ENCODE peak calls at places on chromosome 5, in five cellular contexts. M is upper lobe of left lung, X is uterus, P is transverse colon, U is colonic mucosa. D is an unnamed sample. For H3K27me3, the result is how much of the 10 kb centered on the place peaks cover.

GRCh38 chr5:36939969-36940858 is 63.6 kb downstream of the NIPBL start:
- DNase-seq in U (no peak), M (no peak), P (no peak), X (no peak), D (no peak)

GRCh38 chr5:38029431-38030065 is 189.7 kb upstream of the GDNF start:
- DNase-seq in U (no peak), X (no peak), M (no peak), P (no peak), D (no peak)

GRCh38 chr5:11384441-11385250 is 519.6 kb downstream of the CTNND2 start:
- DNase-seq in P (no peak), M (no peak), X (no peak), U (peak), D (peak)

GRCh38 chr5:9188131-9188530 is 357.7 kb downstream of the SEMA5A start:
- DNase-seq in X (no peak), P (no peak), U (no peak), M (no peak), D (no peak)

GRCh38 chr5:15938186-15938585 is 241.4 kb downstream of the MARCHF11 start:
- DNase-seq in X (no peak), P (no peak), U (no peak), M (no peak), D (no peak)

GRCh38 chr5:58800410-58800809 is 217.5 kb downstream of the RAB3C start:
- DNase-seq in X (no peak), P (no peak), U (no peak), M (no peak), D (no peak)

GRCh38 chr5:172791291-172791690 is 20.3 kb upstream of the DUSP1 start:
- DNase-seq in P (no peak), M (no peak), U (peak), X (no peak), D (no peak)

GRCh38 chr5:154514331-154514730 is 36.3 kb upstream of the HAND1 start:
- DNase-seq in U (no peak), P (no peak), M (no peak), X (no peak), D (no peak)

GRCh38 chr5:69032009-69032408 is 61.8 kb upstream of the SLC30A5 start:
- DNase-seq in P (no peak), U (no peak), M (no peak), X (no peak), D (no peak)

GRCh38 chr5:31641059-31641458 is 2.1 kb downstream of the PDZD2 start:
- DNase-seq in P (no peak), M (no peak), U (no peak), X (no peak), D (no peak)

GRCh38 chr5:114007678-114008077 is 354.2 kb upstream of the KCNN2 start:
- DNase-seq in P (no peak), X (no peak), M (no peak), U (no peak), D (no peak)

GRCh38 chr5:148844433-148845279 is 18.2 kb downstream of the ADRB2 start:
- DNase-seq in P (no peak), M (peak), X (no peak), U (no peak), D (no peak)

GRCh38 chr5:122435738-122436137 is 123.7 kb downstream of the SNCAIP start:
- DNase-seq in X (no peak), M (no peak), P (no peak), U (no peak), D (no peak)

GRCh38 chr5:54867310-54867944 is 118.0 kb downstream of the ESM1 start:
- DNase-seq in M (no peak), P (no peak), X (no peak), U (no peak), D (no peak)

GRCh38 chr5:3891118-3891517 is 295.5 kb downstream of the IRX1 start:
- DNase-seq in P (no peak), M (no peak), U (no peak), X (no peak), D (no peak)

GRCh38 chr5:145793574-145793973 is 41.6 kb downstream of the PRELID2 start:
- DNase-seq in M (no peak), X (no peak), U (no peak), P (no peak), D (no peak)

GRCh38 chr5:14366763-14367162 is 214.8 kb upstream of the OTULINL start:
- DNase-seq in P (no peak), M (no peak), U (no peak), X (no peak), D (no peak)

GRCh38 chr5:44774279-44774880 is 34.4 kb upstream of the MRPS30 start:
- DNase-seq in M (no peak), X (no peak), P (no peak), U (no peak), D (no peak)

GRCh38 chr5:19855929-19856328 is 132.1 kb downstream of the CDH18 start:
- DNase-seq in X (no peak), P (no peak), U (no peak), M (no peak), D (no peak)

GRCh38 chr5:91007780-91008402 is 375.2 kb downstream of the ARRDC3 start:
- DNase-seq in U (no peak), M (no peak), P (no peak), X (no peak), D (no peak)

GRCh38 chr5:127567026-127567768 is 49.8 kb downstream of the PRRC1 start:
- DNase-seq in M (no peak), P (no peak), U (no peak), X (no peak), D (no peak)

GRCh38 chr5:67966712-67967111 is 248.8 kb upstream of the PIK3R1 start:
- DNase-seq in X (no peak), M (no peak), P (no peak), U (no peak), D (no peak)

GRCh38 chr5:133130387-133131118 is 78.7 kb downstream of the HSPA4 start:
- DNase-seq in M (no peak), X (no peak), P (no peak), U (no peak), D (no peak)

GRCh38 chr5:158175664-158176507 is 316.9 kb upstream of the CLINT1 start:
- DNase-seq in P (peak), X (no peak), U (peak), M (no peak), D (no peak)

GRCh38 chr5:157335534-157336422 is 69.9 kb downstream of the CYFIP2 start:
- DNase-seq in X (no peak), U (no peak), P (no peak), M (no peak), D (no peak)

GRCh38 chr5:72465601-72466563 is 41.3 kb downstream of the ZNF366 start:
- DNase-seq in U (no peak), P (no peak), M (no peak), X (no peak), D (no peak)

GRCh38 chr5:131877873-131878272 is 67.6 kb downstream of the MEIKIN start:
- DNase-seq in X (no peak), U (no peak), M (no peak), P (no peak), D (no peak)

GRCh38 chr5:133652951-133653601 is 40.7 kb upstream of the FSTL4 start:
- DNase-seq in M (no peak), P (no peak), U (no peak), X (no peak), D (no peak)

GRCh38 chr5:176955895-176956294 is 50.7 kb downstream of the UIMC1 start:
- DNase-seq in U (no peak), P (no peak), M (no peak), X (no peak), D (no peak)

GRCh38 chr5:334903-335739 is 13.6 kb downstream of the AHRR start:
- DNase-seq in P (no peak), U (no peak), M (no peak), X (no peak), D (no peak)

GRCh38 chr5:14215901-14216300 is 72.8 kb downstream of the TRIO start:
- DNase-seq in M (no peak), P (no peak), X (no peak), U (no peak), D (no peak)

GRCh38 chr5:69219939-69220338 is 14.7 kb upstream of the CDK7 start:
- DNase-seq in M (no peak), X (no peak), P (no peak), U (no peak), D (no peak)

GRCh38 chr5:158456756-158457155 is 597.8 kb upstream of the CLINT1 start:
- DNase-seq in X (no peak), P (no peak), U (no peak), M (peak), D (no peak)

GRCh38 chr5:125348936-125349335 is 602.5 kb upstream of the ZNF608 start:
- DNase-seq in U (no peak), P (no peak), X (no peak), M (no peak), D (no peak)

GRCh38 chr5:148005788-148006520 is 57.8 kb upstream of the SPINK5 start:
- DNase-seq in P (no peak), M (no peak), X (no peak), U (no peak), D (no peak)

GRCh38 chr5:56350595-56351170 is 117.6 kb upstream of the ANKRD55 start:
- DNase-seq in X (peak), M (peak), U (peak), P (peak), D (no peak)

GRCh38 chr5:152271420-152271819 is 133.7 kb downstream of the NMUR2 start:
- DNase-seq in M (no peak), X (no peak), U (no peak), P (no peak), D (no peak)

GRCh38 chr5:4212981-4213819 is 617.6 kb downstream of the IRX1 start:
- DNase-seq in M (no peak), P (no peak), X (no peak), U (no peak), D (no peak)

DNA sequence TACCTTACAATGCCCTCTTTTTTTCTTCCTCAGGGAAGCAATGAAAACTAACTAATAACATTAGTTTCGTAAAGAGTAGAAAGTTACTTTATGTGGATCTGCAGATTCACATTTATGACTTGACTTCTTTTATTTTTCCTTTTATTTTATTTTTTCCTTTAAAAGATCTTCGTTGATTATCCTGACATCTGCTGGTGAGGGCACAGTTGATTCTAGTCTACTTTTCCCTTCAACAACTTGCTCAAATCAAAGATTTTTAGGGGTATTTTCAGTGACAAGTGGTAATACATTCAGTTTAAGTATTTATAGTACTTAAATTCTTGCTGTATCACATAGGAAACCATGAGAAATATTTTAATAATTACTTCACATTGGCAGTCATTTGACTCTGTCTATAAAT is 4.9 kb downstream of the EDIL3 start:
- DNase-seq in U (no peak), X (no peak), P (no peak), M (no peak), D (no peak)
- H3K27me3 ChIP-seq in U (under half), X (under half), P (under half), M (under half), D (under half)

GRCh38 chr5:116621599-116621998 is 47.0 kb upstream of the SEMA6A start:
- DNase-seq in M (no peak), P (no peak), U (no peak), X (no peak), D (no peak)
- TF ChIP-seq CTCF in M (no peak), P (no peak), U (no peak), X (no peak), D (no peak)

GRCh38 chr5:174720612-174721521 is 3.5 kb upstream of the MSX2 start:
- DNase-seq in M (no peak), P (no peak), X (no peak), U (no peak), D (no peak)
- H3K27me3 ChIP-seq in M (half or more), P (half or more), X (under half), U (half or more), D (half or more)

GRCh38 chr5:43019293-43019614 is 20.9 kb downstream of the ANXA2R start:
- DNase-seq in M (no peak), X (no peak), U (no peak), P (no peak), D (no peak)

GRCh38 chr5:43020294-43020711 is 19.8 kb downstream of the ANXA2R start:
- DNase-seq in P (no peak), X (no peak), U (peak), M (no peak), D (no peak)

GRCh38 chr5:43017438-43017820 is 22.7 kb downstream of the ANXA2R start:
- DNase-seq in X (no peak), M (no peak), P (peak), U (peak), D (no peak)

GRCh38 chr5:43016217-43016779 is 23.8 kb downstream of the ANXA2R start:
- DNase-seq in U (no peak), P (no peak), M (no peak), X (no peak), D (no peak)

GRCh38 chr5:43019615-43020293 is 20.4 kb downstream of the ANXA2R start:
- DNase-seq in U (peak), M (peak), X (no peak), P (peak), D (no peak)
- TF ChIP-seq CTCF in U (peak), M (peak), X (no peak), P (peak), D (no peak)

GRCh38 chr5:1385395-1386273 is 40.7 kb upstream of the CLPTM1L start:
- DNase-seq in M (peak), U (peak), X (peak), P (peak), D (peak)

GRCh38 chr5:1384521-1384920 is 39.6 kb upstream of the CLPTM1L start:
- DNase-seq in M (no peak), X (no peak), P (no peak), U (no peak), D (no peak)

GRCh38 chr5:1387876-1388275 is 43.0 kb upstream of the CLPTM1L start:
- DNase-seq in P (no peak), M (no peak), U (no peak), X (no peak), D (no peak)

GRCh38 chr5:1387059-1387755 is 42.3 kb upstream of the CLPTM1L start:
- DNase-seq in U (no peak), M (no peak), P (no peak), X (no peak), D (no peak)

DNA sequence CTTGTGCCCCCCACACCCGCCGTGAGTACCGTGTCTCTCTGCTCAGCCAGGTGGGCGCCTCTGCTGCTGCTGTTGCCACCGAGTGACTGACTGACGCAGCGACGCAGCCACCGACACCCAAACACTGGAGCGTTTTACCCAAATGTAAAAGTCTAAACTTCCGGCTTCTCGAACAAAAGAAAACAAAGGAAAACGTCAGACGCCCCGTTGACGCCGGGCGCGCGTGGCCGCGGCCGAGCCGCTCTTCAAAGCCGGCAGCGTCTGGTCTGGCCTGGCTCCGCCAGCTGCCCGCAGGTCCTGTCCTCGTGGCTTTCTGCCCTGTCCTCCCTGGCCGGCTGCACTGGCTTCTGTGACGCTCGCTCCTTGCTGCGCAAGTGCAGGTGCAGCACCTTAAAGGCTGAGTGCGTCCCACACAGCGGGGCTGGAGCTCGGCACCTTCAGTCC is 41.4 kb upstream of the CLPTM1L start:
- DNase-seq in P (peak), U (peak), X (peak), M (peak), D (no peak)
- H3K27me3 ChIP-seq in P (under half), U (under half), X (under half), M (under half), D (under half)

GRCh38 chr5:115378754-115379153 is 82.3 kb upstream of the CCDC112 start:
- DNase-seq in P (no peak), M (no peak), X (no peak), U (no peak), D (no peak)

GRCh38 chr5:115384587-115385375 is 88.3 kb upstream of the CCDC112 start:
- DNase-seq in X (no peak), M (no peak), P (no peak), U (no peak), D (no peak)

GRCh38 chr5:115382989-115383388 is 86.5 kb upstream of the CCDC112 start:
- DNase-seq in P (no peak), U (no peak), M (no peak), X (no peak), D (no peak)

GRCh38 chr5:115379622-115380344 is 83.3 kb upstream of the CCDC112 start:
- DNase-seq in P (peak), U (peak), M (peak), X (no peak), D (no peak)

DNA sequence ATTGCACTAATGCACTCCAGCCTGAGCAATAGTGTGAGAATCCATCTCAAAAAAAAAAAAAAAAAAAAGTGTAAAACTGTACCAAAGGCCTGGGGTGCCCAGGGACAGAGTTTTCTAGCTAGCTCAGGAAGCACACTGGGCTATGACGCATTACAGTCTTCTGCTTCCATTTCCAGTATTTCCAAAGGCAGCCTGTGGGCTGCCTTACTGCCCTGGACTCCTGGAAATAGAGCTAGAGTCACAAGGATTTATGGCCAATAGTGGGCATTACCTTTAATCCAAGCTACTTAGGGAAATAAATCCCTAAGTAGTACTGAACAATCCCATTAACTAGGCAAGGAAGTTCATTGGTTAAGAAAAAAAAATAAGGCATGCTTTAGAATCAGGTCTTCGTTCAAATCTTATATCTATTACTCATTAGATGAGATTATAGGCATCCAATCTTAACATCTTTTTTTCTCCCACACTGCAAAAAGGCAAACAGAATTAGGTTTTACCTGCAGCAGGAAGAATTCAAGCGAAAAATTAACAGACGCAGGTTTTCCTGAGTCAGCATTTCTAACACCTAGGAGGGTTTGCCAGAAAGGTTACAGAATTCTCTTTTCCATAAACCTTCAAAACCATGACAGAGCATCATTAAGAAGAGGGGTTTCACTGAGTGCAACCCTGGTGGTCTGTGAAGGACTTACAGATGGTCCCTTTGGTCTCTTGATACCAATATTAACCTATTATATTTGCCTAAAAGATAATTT is 85.6 kb upstream of the CCDC112 start:
- DNase-seq in P (no peak), M (no peak), X (no peak), U (no peak), D (no peak)
- TF ChIP-seq CTCF in P (no peak), M (no peak), X (no peak), U (no peak), D (no peak)